ENCODE peak calls at places on chromosomes 7 and 10, in seven cellular contexts. One of them, this sample, is unnamed.

GRCh38 chr7:151276651-151277590 is 28.4 kb upstream of the SMARCD3 start:
- DNase-seq in body of pancreas: peak
- DNase-seq in aorta: peak
- DNase-seq in transverse colon: peak
- DNase-seq in RWPE1: peak
- DNase-seq in cardiac muscle cell: peak
- DNase-seq in CD4-positive, alpha-beta T cell: peak
- DNase-seq in this sample: peak

GRCh38 chr10:86648706-86649426 is 5.5 kb upstream of the OPN4 start:
- DNase-seq in body of pancreas: no peak
- DNase-seq in aorta: no peak
- DNase-seq in transverse colon: peak
- DNase-seq in RWPE1: peak
- DNase-seq in cardiac muscle cell: no peak
- DNase-seq in CD4-positive, alpha-beta T cell: no peak
- DNase-seq in this sample: peak

GRCh38 chr10:79459243-79459642 is 13.8 kb upstream of the ZCCHC24 start:
- DNase-seq in body of pancreas: no peak
- DNase-seq in aorta: no peak
- DNase-seq in transverse colon: no peak
- DNase-seq in RWPE1: no peak
- DNase-seq in cardiac muscle cell: no peak
- DNase-seq in CD4-positive, alpha-beta T cell: no peak
- DNase-seq in this sample: no peak

GRCh38 chr7:78063758-78064157 is 265.2 kb downstream of the PHTF2 start:
- DNase-seq in body of pancreas: no peak
- DNase-seq in aorta: no peak
- DNase-seq in transverse colon: no peak
- DNase-seq in RWPE1: no peak
- DNase-seq in cardiac muscle cell: no peak
- DNase-seq in CD4-positive, alpha-beta T cell: no peak
- DNase-seq in this sample: no peak

GRCh38 chr7:36487756-36488336 is 98.2 kb downstream of the ANLN start:
- DNase-seq in body of pancreas: peak
- DNase-seq in aorta: no peak
- DNase-seq in transverse colon: no peak
- DNase-seq in RWPE1: peak
- DNase-seq in cardiac muscle cell: peak
- DNase-seq in CD4-positive, alpha-beta T cell: no peak
- DNase-seq in this sample: no peak

GRCh38 chr10:50431791-50432190 is 180.5 kb upstream of the ASAH2 start:
- DNase-seq in body of pancreas: no peak
- DNase-seq in aorta: peak
- DNase-seq in transverse colon: no peak
- DNase-seq in RWPE1: no peak
- DNase-seq in cardiac muscle cell: no peak
- DNase-seq in CD4-positive, alpha-beta T cell: no peak
- DNase-seq in this sample: peak

GRCh38 chr7:134446446-134446845 is 12.5 kb downstream of the AKR1B1 start:
- DNase-seq in body of pancreas: no peak
- DNase-seq in aorta: no peak
- DNase-seq in transverse colon: no peak
- DNase-seq in RWPE1: no peak
- DNase-seq in cardiac muscle cell: no peak
- DNase-seq in CD4-positive, alpha-beta T cell: no peak
- DNase-seq in this sample: no peak

GRCh38 chr10:34474060-34474376 is 341.1 kb downstream of the PARD3 start:
- DNase-seq in body of pancreas: no peak
- DNase-seq in aorta: no peak
- DNase-seq in transverse colon: no peak
- DNase-seq in RWPE1: peak
- DNase-seq in cardiac muscle cell: no peak
- DNase-seq in CD4-positive, alpha-beta T cell: no peak
- DNase-seq in this sample: no peak

GRCh38 chr7:129212596-129212995 is 12.2 kb upstream of the AHCYL2 start:
- DNase-seq in body of pancreas: no peak
- DNase-seq in aorta: no peak
- DNase-seq in transverse colon: no peak
- DNase-seq in RWPE1: no peak
- DNase-seq in cardiac muscle cell: no peak
- DNase-seq in CD4-positive, alpha-beta T cell: no peak
- DNase-seq in this sample: no peak

GRCh38 chr10:58275908-58276307 is 6.9 kb downstream of the CISD1 start:
- DNase-seq in body of pancreas: no peak
- DNase-seq in aorta: no peak
- DNase-seq in transverse colon: no peak
- DNase-seq in RWPE1: no peak
- DNase-seq in cardiac muscle cell: no peak
- DNase-seq in CD4-positive, alpha-beta T cell: no peak
- DNase-seq in this sample: no peak

GRCh38 chr7:43648725-43649406 is 66.0 kb downstream of the STK17A start:
- DNase-seq in body of pancreas: no peak
- DNase-seq in aorta: peak
- DNase-seq in transverse colon: peak
- DNase-seq in RWPE1: peak
- DNase-seq in cardiac muscle cell: no peak
- DNase-seq in CD4-positive, alpha-beta T cell: peak
- DNase-seq in this sample: no peak

DNA sequence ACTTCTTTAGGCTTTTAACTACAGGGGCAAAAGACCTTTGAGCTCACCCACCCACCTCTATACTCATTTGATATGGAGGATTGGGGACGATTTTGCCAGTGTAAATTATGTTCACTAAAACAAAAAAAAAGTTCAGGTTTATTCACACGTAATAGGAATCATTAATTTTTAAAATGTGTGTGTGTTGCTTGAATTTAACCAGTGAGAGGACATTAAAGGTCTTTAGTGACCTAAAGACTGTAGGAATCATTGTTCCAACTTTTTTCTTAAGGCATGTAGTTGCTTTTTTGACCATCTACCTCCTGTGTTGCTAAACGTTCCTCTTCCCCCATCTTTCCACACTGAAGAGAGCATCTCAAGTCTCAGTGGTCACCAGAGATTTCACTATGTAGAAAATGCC is 1.1 kb downstream of the SSBP1 start:
- DNase-seq in body of pancreas: no peak
- DNase-seq in aorta: no peak
- DNase-seq in transverse colon: no peak
- DNase-seq in RWPE1: no peak
- DNase-seq in cardiac muscle cell: no peak
- DNase-seq in CD4-positive, alpha-beta T cell: no peak
- DNase-seq in this sample: no peak
- H3K27ac ChIP-seq in body of pancreas: no peak
- H3K27ac ChIP-seq in aorta: no peak
- H3K27ac ChIP-seq in transverse colon: no peak
- H3K27ac ChIP-seq in RWPE1: no peak
- H3K27ac ChIP-seq in cardiac muscle cell: no peak
- H3K27ac ChIP-seq in CD4-positive, alpha-beta T cell: no peak
- H3K27ac ChIP-seq in this sample: no peak

GRCh38 chr7:3760696-3761095 is 459.6 kb downstream of the SDK1 start:
- DNase-seq in body of pancreas: no peak
- DNase-seq in aorta: no peak
- DNase-seq in transverse colon: no peak
- DNase-seq in RWPE1: no peak
- DNase-seq in cardiac muscle cell: no peak
- DNase-seq in CD4-positive, alpha-beta T cell: no peak
- DNase-seq in this sample: no peak
- H3K27ac ChIP-seq in body of pancreas: no peak
- H3K27ac ChIP-seq in aorta: no peak
- H3K27ac ChIP-seq in transverse colon: no peak
- H3K27ac ChIP-seq in RWPE1: no peak
- H3K27ac ChIP-seq in cardiac muscle cell: no peak
- H3K27ac ChIP-seq in CD4-positive, alpha-beta T cell: no peak
- H3K27ac ChIP-seq in this sample: no peak

GRCh38 chr10:77282163-77282562 is 355.4 kb downstream of the KCNMA1 start:
- DNase-seq in body of pancreas: no peak
- DNase-seq in aorta: no peak
- DNase-seq in transverse colon: no peak
- DNase-seq in RWPE1: no peak
- DNase-seq in cardiac muscle cell: no peak
- DNase-seq in CD4-positive, alpha-beta T cell: no peak
- DNase-seq in this sample: no peak

GRCh38 chr10:77281719-77282118 is 355.9 kb downstream of the KCNMA1 start:
- DNase-seq in body of pancreas: no peak
- DNase-seq in aorta: no peak
- DNase-seq in transverse colon: no peak
- DNase-seq in RWPE1: no peak
- DNase-seq in cardiac muscle cell: no peak
- DNase-seq in CD4-positive, alpha-beta T cell: no peak
- DNase-seq in this sample: no peak

GRCh38 chr10:77283326-77283725 is 354.3 kb downstream of the KCNMA1 start:
- DNase-seq in body of pancreas: no peak
- DNase-seq in aorta: no peak
- DNase-seq in transverse colon: no peak
- DNase-seq in RWPE1: no peak
- DNase-seq in cardiac muscle cell: peak
- DNase-seq in CD4-positive, alpha-beta T cell: no peak
- DNase-seq in this sample: no peak

GRCh38 chr10:77274046-77274795 is 363.4 kb downstream of the KCNMA1 start:
- DNase-seq in body of pancreas: no peak
- DNase-seq in aorta: no peak
- DNase-seq in transverse colon: no peak
- DNase-seq in RWPE1: peak
- DNase-seq in cardiac muscle cell: no peak
- DNase-seq in CD4-positive, alpha-beta T cell: no peak
- DNase-seq in this sample: no peak

DNA sequence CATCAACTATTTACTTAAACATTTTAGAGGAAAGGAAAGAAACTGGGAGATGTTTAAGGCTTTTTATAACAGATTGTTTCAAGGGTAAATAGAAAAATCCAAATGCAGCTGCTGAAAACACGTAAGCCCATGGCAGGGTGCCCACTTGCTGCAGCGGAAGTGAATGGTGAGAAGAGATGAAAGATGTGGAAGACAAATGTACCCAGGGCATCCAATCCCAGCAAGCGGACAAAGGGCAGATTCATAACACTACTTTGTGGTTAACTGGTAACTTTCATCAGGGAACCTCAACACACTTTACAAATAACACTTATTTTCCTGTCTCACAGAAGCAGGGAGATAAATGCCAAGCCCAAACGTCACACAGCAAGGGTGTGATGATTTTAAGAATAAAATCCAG is 358.4 kb downstream of the KCNMA1 start:
- DNase-seq in body of pancreas: peak
- DNase-seq in aorta: peak
- DNase-seq in transverse colon: no peak
- DNase-seq in RWPE1: no peak
- DNase-seq in cardiac muscle cell: no peak
- DNase-seq in CD4-positive, alpha-beta T cell: no peak
- DNase-seq in this sample: no peak
- H3K27ac ChIP-seq in body of pancreas: no peak
- H3K27ac ChIP-seq in aorta: no peak
- H3K27ac ChIP-seq in transverse colon: no peak
- H3K27ac ChIP-seq in RWPE1: no peak
- H3K27ac ChIP-seq in cardiac muscle cell: no peak
- H3K27ac ChIP-seq in CD4-positive, alpha-beta T cell: no peak
- H3K27ac ChIP-seq in this sample: no peak

DNA sequence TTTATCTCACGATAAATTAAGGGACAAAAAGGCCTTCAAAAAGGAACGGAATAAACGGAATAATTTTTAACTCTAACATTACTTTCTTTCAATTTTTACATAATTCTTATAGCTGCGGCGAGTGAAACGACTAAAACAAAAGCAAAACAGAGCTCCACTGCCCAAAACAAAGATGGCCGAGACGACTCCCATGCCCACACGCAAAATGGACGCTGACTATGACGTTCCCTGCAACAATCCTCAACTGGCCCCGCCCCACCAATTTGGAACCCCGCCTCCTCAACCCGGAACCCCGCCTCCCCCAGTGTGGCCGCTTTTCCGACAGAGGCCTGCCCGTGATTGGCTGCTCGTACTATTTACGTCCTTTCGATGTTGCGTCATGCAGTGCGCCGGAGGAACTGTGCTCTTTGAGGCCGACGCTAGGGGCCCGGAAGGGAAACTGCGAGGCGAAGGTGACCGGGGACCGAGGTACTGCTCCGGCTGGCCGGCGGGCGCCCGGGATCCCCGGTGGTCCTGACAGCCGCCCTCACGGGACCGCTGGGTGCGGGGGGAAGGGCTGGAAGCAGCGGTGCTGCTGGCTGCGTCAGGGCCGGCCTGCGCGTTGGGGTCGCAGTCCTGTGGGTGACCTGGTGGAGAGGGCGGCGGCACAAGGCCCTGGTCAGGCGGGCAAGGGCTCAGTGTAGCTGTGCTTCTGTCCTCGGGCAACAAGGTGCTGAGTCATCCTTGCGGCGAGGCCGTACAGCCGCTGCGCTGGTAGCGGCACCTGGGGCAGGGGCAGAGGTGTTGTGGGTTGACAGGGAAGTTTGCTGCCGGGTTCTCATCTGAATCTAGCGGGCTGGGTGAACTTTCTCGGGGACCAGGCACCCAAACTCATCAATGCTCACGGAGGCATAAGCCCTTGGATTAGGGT is at the start of gene GHITM:
- DNase-seq in body of pancreas: peak
- DNase-seq in aorta: peak
- DNase-seq in transverse colon: peak
- DNase-seq in RWPE1: peak
- DNase-seq in cardiac muscle cell: peak
- DNase-seq in CD4-positive, alpha-beta T cell: peak
- DNase-seq in this sample: peak
- H3K27ac ChIP-seq in body of pancreas: peak
- H3K27ac ChIP-seq in aorta: peak
- H3K27ac ChIP-seq in transverse colon: peak
- H3K27ac ChIP-seq in RWPE1: peak
- H3K27ac ChIP-seq in cardiac muscle cell: peak
- H3K27ac ChIP-seq in CD4-positive, alpha-beta T cell: peak
- H3K27ac ChIP-seq in this sample: peak

DNA sequence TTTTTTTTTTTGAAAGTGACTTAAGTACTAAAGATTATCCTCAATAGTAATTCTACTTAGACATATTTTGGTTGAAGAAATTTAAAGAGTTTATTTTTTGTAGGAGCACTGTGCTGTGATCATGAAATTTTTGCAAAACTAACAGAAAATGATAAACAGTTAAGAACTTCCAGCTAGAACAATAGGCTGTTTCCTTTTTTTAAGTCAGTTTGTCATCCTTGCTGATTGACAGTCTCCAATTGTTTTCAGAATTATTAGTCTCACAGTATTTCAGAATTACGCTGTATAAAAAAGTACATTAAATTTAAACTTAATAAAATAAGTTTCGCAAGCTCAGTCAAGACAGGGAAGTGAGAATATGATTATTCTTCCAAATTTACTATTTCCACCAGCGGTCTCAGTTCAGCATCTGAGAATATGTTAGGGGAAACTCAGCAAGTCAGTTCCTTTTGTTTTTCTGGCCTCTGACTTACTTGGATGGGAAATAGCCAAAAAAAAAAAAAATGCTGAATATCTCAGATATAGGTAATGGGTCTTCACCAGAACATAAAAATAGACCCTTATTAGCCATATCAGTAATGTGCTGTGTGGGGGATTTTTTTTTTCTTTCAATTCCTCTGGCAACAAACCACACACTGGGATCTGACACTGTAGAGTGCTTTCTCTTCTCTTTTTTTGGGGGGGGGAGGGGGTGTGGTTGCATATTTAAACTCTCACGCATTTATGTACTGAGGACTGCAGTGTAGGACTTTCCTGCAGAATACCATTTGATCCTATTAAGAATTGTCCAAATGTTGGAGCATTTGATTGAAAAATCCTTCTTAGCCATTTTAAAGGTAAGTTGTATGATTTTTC is at the start of gene CD36:
- DNase-seq in body of pancreas: no peak
- DNase-seq in aorta: no peak
- DNase-seq in transverse colon: no peak
- DNase-seq in RWPE1: no peak
- DNase-seq in cardiac muscle cell: no peak
- DNase-seq in CD4-positive, alpha-beta T cell: no peak
- DNase-seq in this sample: no peak
- H3K27ac ChIP-seq in body of pancreas: no peak
- H3K27ac ChIP-seq in aorta: no peak
- H3K27ac ChIP-seq in transverse colon: peak
- H3K27ac ChIP-seq in RWPE1: no peak
- H3K27ac ChIP-seq in cardiac muscle cell: no peak
- H3K27ac ChIP-seq in CD4-positive, alpha-beta T cell: no peak
- H3K27ac ChIP-seq in this sample: no peak

This sample was measured in thyroid gland.